ENCODE peak calls at places on chromosomes 16 and 17, in nine cellular contexts. F is suprapubic skin; G is lung; S is colonic mucosa; W is stomach; J is HCT116; U is IMR-90; N is CD8-positive, alpha-beta memory T cell; Y is OCI-LY7. B is an unnamed sample.

GRCh38 chr16:86396918-86397317 is 113.4 kb upstream of the FOXF1 start:
- DNase-seq in F (no peak), G (no peak), S (peak), W (no peak), J (peak), U (peak), N (no peak), Y (no peak), B (no peak)

GRCh38 chr16:53995378-53995777 is 291.2 kb downstream of the IRX3 start:
- DNase-seq in F (no peak), G (no peak), S (no peak), W (no peak), J (no peak), U (no peak), N (no peak), Y (no peak), B (no peak)

GRCh38 chr17:38885728-38886642 is 16.1 kb downstream of the LASP1 start:
- DNase-seq in F (no peak), G (no peak), S (no peak), W (no peak), J (no peak), U (peak), N (no peak), Y (no peak), B (peak)

GRCh38 chr16:68790944-68791343 is 52.4 kb upstream of the TANGO6 start:
- DNase-seq in F (no peak), G (no peak), S (no peak), W (no peak), J (no peak), U (no peak), N (no peak), Y (no peak), B (no peak)

GRCh38 chr17:5031365-5032082 is 3.7 kb downstream of the SLC52A1 start:
- DNase-seq in F (peak), G (peak), S (peak), W (peak), J (peak), U (peak), N (peak), Y (peak), B (peak)

GRCh38 chr17:50840311-50840851 is 5.0 kb downstream of the WFIKKN2 start:
- DNase-seq in F (no peak), G (no peak), S (no peak), W (no peak), J (no peak), U (no peak), N (no peak), Y (no peak), B (no peak)

GRCh38 chr16:8374586-8374985 is 215.7 kb downstream of the TMEM114 start:
- DNase-seq in F (no peak), G (no peak), S (no peak), W (no peak), J (no peak), U (no peak), N (no peak), Y (no peak), B (no peak)

GRCh38 chr17:34378664-34379101 is 15.7 kb upstream of the CCL1 start:
- DNase-seq in F (no peak), G (no peak), S (no peak), W (no peak), J (no peak), U (no peak), N (no peak), Y (peak), B (no peak)

GRCh38 chr16:19410435-19411153 is 7.1 kb upstream of the TMC5 start:
- DNase-seq in F (no peak), G (peak), S (peak), W (peak), J (no peak), U (no peak), N (no peak), Y (no peak), B (no peak)

GRCh38 chr17:9174312-9174711 is 153.0 kb downstream of the NTN1 start:
- DNase-seq in F (no peak), G (no peak), S (no peak), W (no peak), J (no peak), U (no peak), N (no peak), Y (no peak), B (no peak)

GRCh38 chr17:10698116-10698818 is 873 bp downstream of the ADPRM start:
- DNase-seq in F (no peak), G (no peak), S (no peak), W (no peak), J (no peak), U (peak), N (peak), Y (peak), B (no peak)

GRCh38 chr17:71334041-71334781 is 786.6 kb upstream of the SOX9 start:
- DNase-seq in F (no peak), G (no peak), S (no peak), W (no peak), J (no peak), U (peak), N (no peak), Y (no peak), B (no peak)

GRCh38 chr16:12906765-12907516 is 5.5 kb downstream of the SHISA9 start:
- DNase-seq in F (no peak), G (no peak), S (no peak), W (no peak), J (no peak), U (no peak), N (no peak), Y (no peak), B (no peak)

GRCh38 chr17:2704890-2705248 is 6.7 kb downstream of the CLUH start:
- DNase-seq in F (no peak), G (no peak), S (no peak), W (no peak), J (no peak), U (no peak), N (no peak), Y (no peak), B (no peak)

GRCh38 chr16:25109643-25110042 is 1.9 kb upstream of the LCMT1 start:
- DNase-seq in F (no peak), G (peak), S (peak), W (no peak), J (peak), U (peak), N (no peak), Y (no peak), B (no peak)
- H3K27ac ChIP-seq in F (no peak), G (no peak), S (peak), W (no peak), J (peak), U (peak), N (no peak), Y (no peak), B (no peak)

GRCh38 chr16:11250786-11251524 is 5.0 kb downstream of the SOCS1 start:
- DNase-seq in F (no peak), G (no peak), S (no peak), W (no peak), J (no peak), U (peak), N (no peak), Y (no peak), B (no peak)

GRCh38 chr16:11249233-11250061 is 6.6 kb downstream of the SOCS1 start:
- DNase-seq in F (no peak), G (no peak), S (no peak), W (no peak), J (no peak), U (peak), N (no peak), Y (no peak), B (no peak)

GRCh38 chr16:11251525-11252481 is 4.2 kb downstream of the SOCS1 start:
- DNase-seq in F (no peak), G (no peak), S (no peak), W (peak), J (no peak), U (peak), N (peak), Y (no peak), B (no peak)

GRCh38 chr16:11248133-11248532 is 7.9 kb downstream of the SOCS1 start:
- DNase-seq in F (no peak), G (no peak), S (no peak), W (no peak), J (no peak), U (peak), N (no peak), Y (no peak), B (no peak)

GRCh38 chr16:11250091-11250785 is 5.8 kb downstream of the SOCS1 start:
- DNase-seq in F (no peak), G (no peak), S (no peak), W (no peak), J (no peak), U (peak), N (no peak), Y (no peak), B (no peak)
- H3K27ac ChIP-seq in F (no peak), G (no peak), S (no peak), W (no peak), J (no peak), U (peak), N (no peak), Y (no peak), B (no peak)

DNA sequence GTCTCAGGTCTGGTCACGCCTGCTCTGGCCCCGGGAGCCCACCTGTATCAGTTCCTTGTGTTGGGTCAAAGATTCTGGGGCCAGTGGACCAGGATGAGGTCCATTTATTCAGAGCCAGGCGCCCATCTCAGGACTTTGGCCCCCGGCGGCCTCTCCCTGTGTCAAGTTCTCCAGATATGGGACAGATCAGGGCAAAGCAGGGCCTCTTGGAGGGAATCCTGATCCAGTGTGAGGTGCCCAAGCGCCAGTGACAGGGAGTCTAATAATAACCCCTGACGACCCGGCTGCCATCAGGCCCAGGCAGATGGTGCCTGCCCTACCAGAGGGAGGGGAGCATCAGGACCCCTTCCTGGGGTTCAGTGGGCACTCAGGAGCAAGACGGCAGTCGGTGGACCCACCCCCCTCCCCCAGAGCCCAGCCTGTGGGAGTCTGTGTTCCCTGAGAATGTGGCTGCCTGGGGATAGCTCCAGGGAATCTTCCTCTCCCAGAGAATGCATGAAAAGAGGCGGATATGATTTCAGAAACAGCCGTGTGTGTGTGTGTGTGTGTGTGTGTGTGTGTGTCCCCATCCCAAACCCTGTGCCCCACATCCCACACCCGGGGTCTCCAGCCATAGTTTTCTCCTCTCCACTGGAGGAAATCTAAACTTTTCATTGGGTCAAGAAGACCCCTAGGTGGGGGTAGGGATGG is 1.4 kb downstream of the TTYH2 start:
- DNase-seq in F (no peak), G (no peak), S (no peak), W (no peak), J (no peak), U (no peak), N (no peak), Y (no peak), B (no peak)
- H3K27ac ChIP-seq in F (no peak), G (no peak), S (no peak), W (no peak), J (no peak), U (no peak), N (no peak), Y (no peak), B (peak)

GRCh38 chr17:76949913-76950695 is 81.9 kb downstream of the MGAT5B start:
- DNase-seq in F (no peak), G (no peak), S (no peak), W (no peak), J (no peak), U (no peak), N (no peak), Y (no peak), B (peak)
- H3K27ac ChIP-seq in F (no peak), G (no peak), S (no peak), W (no peak), J (no peak), U (no peak), N (no peak), Y (no peak), B (peak)

DNA sequence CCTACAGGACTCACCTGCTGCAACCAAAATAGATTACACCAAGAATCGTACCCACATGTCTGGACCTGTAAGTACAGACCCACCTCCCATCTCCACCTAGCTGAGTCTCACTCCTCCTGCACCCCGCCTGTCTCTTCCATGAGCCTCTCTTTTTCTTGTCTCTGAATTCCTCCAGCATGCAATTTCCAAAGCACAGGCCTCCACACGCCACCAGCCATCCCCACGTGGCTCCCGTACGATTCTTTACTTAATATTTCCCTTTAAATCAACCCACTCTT is 1.2 kb downstream of the RPH3AL start:
- DNase-seq in F (no peak), G (no peak), S (no peak), W (no peak), J (no peak), U (no peak), N (no peak), Y (no peak), B (no peak)
- H3K27ac ChIP-seq in F (peak), G (peak), S (peak), W (peak), J (no peak), U (no peak), N (no peak), Y (no peak), B (no peak)

GRCh38 chr17:21198411-21198810 is 15.6 kb downstream of the TMEM11 start:
- DNase-seq in F (no peak), G (no peak), S (no peak), W (no peak), J (no peak), U (no peak), N (no peak), Y (no peak), B (no peak)
- H3K27ac ChIP-seq in F (no peak), G (no peak), S (no peak), W (no peak), J (no peak), U (no peak), N (no peak), Y (no peak), B (no peak)

GRCh38 chr17:17189559-17189958 is 16.6 kb downstream of the PLD6 start:
- DNase-seq in F (no peak), G (no peak), S (no peak), W (no peak), J (no peak), U (no peak), N (no peak), Y (no peak), B (no peak)

GRCh38 chr17:17188586-17188985 is 17.5 kb downstream of the PLD6 start:
- DNase-seq in F (no peak), G (no peak), S (no peak), W (no peak), J (no peak), U (no peak), N (no peak), Y (no peak), B (no peak)

GRCh38 chr17:17191346-17191792 is 14.8 kb downstream of the PLD6 start:
- DNase-seq in F (no peak), G (no peak), S (no peak), W (no peak), J (no peak), U (peak), N (no peak), Y (no peak), B (no peak)

GRCh38 chr17:17191961-17192381 is 14.2 kb downstream of the PLD6 start:
- DNase-seq in F (no peak), G (no peak), S (no peak), W (no peak), J (no peak), U (peak), N (no peak), Y (no peak), B (peak)

DNA sequence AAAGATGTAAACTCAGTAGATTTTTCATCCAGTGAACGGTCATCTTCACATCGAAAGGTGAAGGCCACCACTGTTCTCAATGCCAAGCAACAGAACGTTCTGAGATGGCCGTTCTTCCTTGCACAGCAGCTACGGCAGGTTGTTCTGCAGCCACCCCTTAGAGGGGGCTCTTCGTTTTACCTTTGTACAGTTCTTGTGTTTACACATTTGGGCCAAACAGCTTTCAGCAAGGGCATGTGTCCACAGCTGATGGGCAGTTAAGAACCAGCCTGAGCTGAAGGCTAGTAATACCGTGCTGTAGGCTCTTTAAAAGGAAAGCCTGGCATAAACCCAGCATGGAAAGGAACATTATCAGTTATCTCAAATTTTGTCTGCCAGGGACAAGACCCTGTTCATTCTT is 15.9 kb downstream of the PLD6 start:
- DNase-seq in F (no peak), G (no peak), S (no peak), W (no peak), J (no peak), U (no peak), N (no peak), Y (no peak), B (no peak)
- H3K27ac ChIP-seq in F (no peak), G (no peak), S (no peak), W (no peak), J (no peak), U (peak), N (no peak), Y (no peak), B (no peak)

DNA sequence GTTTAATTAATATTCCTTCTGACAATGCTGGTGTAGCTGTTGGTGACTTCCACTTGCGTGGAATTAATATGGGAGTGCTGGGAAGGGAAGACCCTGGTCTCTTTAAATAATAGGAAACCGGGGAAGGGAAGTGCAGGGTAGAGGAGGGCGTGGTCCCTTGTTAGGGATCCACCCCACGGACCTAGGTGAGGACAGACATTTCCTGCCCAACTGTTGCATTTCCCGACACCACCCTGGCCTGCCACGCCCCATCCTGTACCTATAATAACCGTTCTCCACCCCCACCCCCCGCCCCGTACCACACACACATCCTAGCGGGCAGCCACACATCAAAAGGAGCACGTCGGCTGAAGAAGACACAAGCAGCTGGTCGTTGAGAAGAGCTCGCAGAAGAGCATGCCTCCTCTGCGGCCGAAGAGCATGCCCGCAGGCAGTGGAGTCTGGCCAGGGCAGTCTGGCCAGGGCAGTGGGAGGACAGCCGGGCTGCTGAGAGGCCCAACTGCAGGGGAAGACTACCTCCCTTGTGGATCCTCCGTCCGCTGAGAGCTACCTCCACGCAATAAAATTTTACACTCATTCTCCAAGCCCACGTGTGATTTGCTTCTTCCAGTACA is 36.8 kb upstream of the MMD start:
- DNase-seq in F (no peak), G (no peak), S (no peak), W (no peak), J (no peak), U (no peak), N (no peak), Y (no peak), B (no peak)
- H3K27ac ChIP-seq in F (no peak), G (no peak), S (no peak), W (no peak), J (no peak), U (no peak), N (no peak), Y (no peak), B (no peak)

GRCh38 chr17:31593806-31594205 is 202.3 kb downstream of the RAB11FIP4 start:
- DNase-seq in F (no peak), G (no peak), S (no peak), W (no peak), J (no peak), U (peak), N (no peak), Y (no peak), B (no peak)

GRCh38 chr17:31595666-31596381 is 204.3 kb downstream of the RAB11FIP4 start:
- DNase-seq in F (peak), G (no peak), S (no peak), W (no peak), J (no peak), U (no peak), N (no peak), Y (no peak), B (no peak)

GRCh38 chr17:31596382-31597323 is 205.2 kb downstream of the RAB11FIP4 start:
- DNase-seq in F (peak), G (peak), S (peak), W (no peak), J (peak), U (peak), N (no peak), Y (peak), B (no peak)

GRCh38 chr17:31594416-31594815 is 202.9 kb downstream of the RAB11FIP4 start:
- DNase-seq in F (peak), G (no peak), S (no peak), W (no peak), J (no peak), U (no peak), N (no peak), Y (no peak), B (no peak)

GRCh38 chr17:31595076-31595475 is 203.6 kb downstream of the RAB11FIP4 start:
- DNase-seq in F (peak), G (no peak), S (no peak), W (no peak), J (no peak), U (peak), N (no peak), Y (no peak), B (no peak)
- H3K27ac ChIP-seq in F (no peak), G (no peak), S (no peak), W (no peak), J (no peak), U (peak), N (no peak), Y (no peak), B (no peak)

GRCh38 chr16:14310519-14310991 is 239.4 kb downstream of the MRTFB start:
- DNase-seq in F (no peak), G (no peak), S (no peak), W (no peak), J (no peak), U (peak), N (no peak), Y (peak), B (no peak)
- H3K27ac ChIP-seq in F (peak), G (no peak), S (no peak), W (no peak), J (peak), U (peak), N (no peak), Y (peak), B (peak)

B was measured in caudate nucleus.